ENCODE peak calls at places on chromosomes 3 and 15, in four cellular contexts. W is Calu3, L is lower leg skin, U is endodermal cell. N is an unnamed sample.

GRCh38 chr15:88448991-88449461 is 18.2 kb downstream of the MRPL46 start:
- DNase-seq in W (no peak), L (no peak), U (no peak), N (no peak)

GRCh38 chr3:110414851-110415250 is 656.8 kb upstream of the NECTIN3 start:
- DNase-seq in W (no peak), L (no peak), U (no peak), N (peak; percentile 63)

GRCh38 chr3:38137615-38138346 is 680 bp upstream of the MYD88 start:
- DNase-seq in W (no peak), L (no peak), U (peak; percentile 79), N (peak; percentile 3)

GRCh38 chr3:192187485-192188051 is 539.8 kb downstream of the FGF12 start:
- DNase-seq in W (no peak), L (no peak), U (no peak), N (no peak)

GRCh38 chr15:62880278-62880677 is 162.3 kb upstream of the TPM1 start:
- DNase-seq in W (no peak), L (no peak), U (no peak), N (peak; percentile 91)

GRCh38 chr3:23987376-23987775 is 42.3 kb downstream of the NR1D2 start:
- DNase-seq in W (no peak), L (no peak), U (no peak), N (no peak)

GRCh38 chr3:52493232-52494017 is 1.7 kb upstream of the STAB1 start:
- DNase-seq in W (no peak), L (no peak), U (no peak), N (no peak)

GRCh38 chr15:40894689-40895308 is 549 bp downstream of the VPS18 start:
- DNase-seq in W (peak; percentile 61), L (no peak), U (peak; percentile 92), N (peak; percentile 85)

GRCh38 chr3:134356411-134357040 is 17.7 kb downstream of the AMOTL2 start:
- DNase-seq in W (no peak), L (no peak), U (peak; percentile 50), N (no peak)

GRCh38 chr3:149437710-149438109 is 36.8 kb upstream of the TM4SF4 start:
- DNase-seq in W (no peak), L (no peak), U (no peak), N (no peak)

GRCh38 chr3:23612296-23612891 is 193.4 kb upstream of the UBE2E1 start:
- DNase-seq in W (no peak), L (no peak), U (peak; percentile 69), N (no peak)

GRCh38 chr3:19931180-19931692 is 2.8 kb downstream of the EFHB start:
- DNase-seq in W (no peak), L (no peak), U (no peak), N (no peak)

GRCh38 chr3:100781311-100781710 is 72.0 kb downstream of the TFG start:
- DNase-seq in W (no peak), L (no peak), U (no peak), N (no peak)

GRCh38 chr15:29815000-29815704 is 7.1 kb downstream of the TJP1 start:
- DNase-seq in W (no peak), L (no peak), U (peak; percentile 43), N (no peak)

GRCh38 chr15:78452485-78452884 is 14.5 kb downstream of the IREB2 start:
- DNase-seq in W (no peak), L (no peak), U (no peak), N (no peak)

GRCh38 chr15:69193948-69194827 is 33.8 kb downstream of the GLCE start:
- DNase-seq in W (no peak), L (no peak), U (no peak), N (peak; percentile 53)

GRCh38 chr15:63048986-63049665 is 6.6 kb downstream of the TPM1 start:
- DNase-seq in W (peak; percentile 74), L (peak; percentile 40), U (peak; percentile 80), N (peak; percentile 58)

GRCh38 chr3:127404614-127405598 is 117.1 kb upstream of the PRR20G start:
- DNase-seq in W (no peak), L (no peak), U (peak; percentile 44), N (no peak)

GRCh38 chr3:161081675-161082462 is 23.3 kb downstream of the B3GALNT1 start:
- DNase-seq in W (no peak), L (no peak), U (no peak), N (peak; percentile 22)

GRCh38 chr3:52685705-52686691 is at the start of the genes GNL3 and PBRM1:
- DNase-seq in W (peak; percentile 91), L (peak; percentile 91), U (peak; percentile 97), N (peak; percentile 96)

GRCh38 chr3:105480771-105481170 is 114.1 kb downstream of the ALCAM start:
- DNase-seq in W (no peak), L (no peak), U (no peak), N (no peak)

GRCh38 chr3:126125341-126125740 is 41.4 kb upstream of the SLC41A3 start:
- DNase-seq in W (no peak), L (no peak), U (no peak), N (no peak)

GRCh38 chr3:19898725-19899124 is 35.3 kb downstream of the EFHB start:
- DNase-seq in W (no peak), L (no peak), U (no peak), N (no peak)

GRCh38 chr15:99086327-99086667 is 18.6 kb upstream of the SYNM start:
- DNase-seq in W (no peak), L (no peak), U (no peak), N (no peak)

GRCh38 chr3:54965746-54966145 is 37.9 kb upstream of the LRTM1 start:
- DNase-seq in W (no peak), L (no peak), U (no peak), N (peak; percentile 67)

GRCh38 chr3:124097362-124098120 is 105.6 kb upstream of the ROPN1 start:
- DNase-seq in W (no peak), L (no peak), U (no peak), N (no peak)

GRCh38 chr15:73927476-73928240 is 1.4 kb downstream of the LOXL1 start:
- DNase-seq in W (peak; percentile 85), L (no peak), U (peak; percentile 89), N (peak; percentile 45)

GRCh38 chr3:17631617-17632016 is 110.8 kb downstream of the TBC1D5 start:
- DNase-seq in W (no peak), L (no peak), U (no peak), N (peak; percentile 25)

GRCh38 chr3:140358696-140359095 is 319.2 kb upstream of the TRIM42 start:
- DNase-seq in W (no peak), L (no peak), U (peak; percentile 60), N (no peak)

GRCh38 chr3:140384876-140385275 is 293.0 kb upstream of the TRIM42 start:
- DNase-seq in W (no peak), L (no peak), U (peak; percentile 2), N (no peak)

GRCh38 chr3:72152551-72153476 is 367.9 kb upstream of the PROK2 start:
- DNase-seq in W (peak; percentile 22), L (no peak), U (no peak), N (peak; percentile 94)

GRCh38 chr3:123834631-123835030 is 49.5 kb downstream of the MYLK start:
- DNase-seq in W (peak; percentile 16), L (no peak), U (no peak), N (peak; percentile 72)

GRCh38 chr3:187247398-187247797 is 44.1 kb downstream of the MASP1 start:
- DNase-seq in W (no peak), L (no peak), U (no peak), N (peak; percentile 16)

GRCh38 chr3:157611176-157611575 is 108.0 kb upstream of the VEPH1 start:
- DNase-seq in W (no peak), L (no peak), U (no peak), N (no peak)

GRCh38 chr3:46852329-46852720 is 10.9 kb downstream of the MYL3 start:
- DNase-seq in W (no peak), L (no peak), U (no peak), N (no peak)

DNA sequence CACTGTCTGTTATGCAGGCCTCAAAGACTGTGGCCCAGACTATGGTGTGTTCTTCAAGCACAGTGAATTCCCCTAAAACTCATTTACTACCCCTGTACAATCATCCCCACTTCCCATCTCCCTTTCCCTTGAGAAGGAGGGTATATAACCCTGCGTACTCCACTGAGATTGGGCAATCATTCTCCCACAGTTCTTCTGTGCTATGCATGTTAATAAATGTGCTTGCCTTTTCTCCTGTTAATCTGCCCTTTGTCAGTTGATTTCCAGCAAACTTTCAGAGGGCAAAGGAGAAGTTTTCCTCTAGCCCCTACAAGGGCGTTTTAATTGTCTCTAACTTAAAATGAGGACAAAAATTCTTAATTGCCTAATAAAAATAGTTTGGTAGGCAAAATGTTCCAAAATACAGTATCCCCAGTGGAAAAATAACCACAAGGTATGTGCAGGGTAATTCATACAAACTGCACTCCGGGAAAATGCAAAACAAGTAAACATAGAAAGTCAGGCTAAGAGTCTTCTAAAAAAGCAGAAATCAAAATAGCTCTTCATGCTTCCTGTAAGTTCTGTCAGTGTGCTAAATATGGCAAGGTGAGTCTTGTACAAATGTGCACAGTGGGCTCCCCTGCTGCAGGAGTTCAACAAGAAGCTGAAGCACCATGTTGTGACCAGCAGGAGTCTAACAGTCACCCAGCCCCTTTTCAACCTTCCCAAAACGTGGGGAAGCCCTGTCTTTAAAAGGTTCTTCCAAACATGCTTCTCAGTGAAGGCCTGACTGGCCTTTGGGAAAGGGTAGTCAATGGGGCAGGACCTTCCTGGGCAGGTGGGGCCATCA is 10.2 kb downstream of the ATP10A start:
- DNase-seq in W (no peak), L (no peak), U (no peak), N (no peak)
- TF ChIP-seq CTCF in W (no peak), L (no peak), U (peak; percentile 32), N (no peak)

GRCh38 chr3:35966629-35967464 is 327.5 kb downstream of the ARPP21 start:
- DNase-seq in W (no peak), L (no peak), U (no peak), N (no peak)
- TF ChIP-seq CTCF in W (no peak), L (no peak), U (peak; percentile 43), N (no peak)

GRCh38 chr3:152270145-152270870 is 1.6 kb downstream of the MBNL1 start:
- DNase-seq in W (no peak), L (no peak), U (peak; percentile 58), N (peak; percentile 56)
- TF ChIP-seq CTCF in W (no peak), L (no peak), U (no peak), N (no peak)

GRCh38 chr3:39383913-39384664 is 919 bp downstream of the SLC25A38 start:
- DNase-seq in W (peak; percentile 97), L (peak; percentile 93), U (peak; percentile 99), N (peak; percentile 94)
- TF ChIP-seq CTCF in W (no peak), L (no peak), U (peak; percentile 15), N (no peak)

DNA sequence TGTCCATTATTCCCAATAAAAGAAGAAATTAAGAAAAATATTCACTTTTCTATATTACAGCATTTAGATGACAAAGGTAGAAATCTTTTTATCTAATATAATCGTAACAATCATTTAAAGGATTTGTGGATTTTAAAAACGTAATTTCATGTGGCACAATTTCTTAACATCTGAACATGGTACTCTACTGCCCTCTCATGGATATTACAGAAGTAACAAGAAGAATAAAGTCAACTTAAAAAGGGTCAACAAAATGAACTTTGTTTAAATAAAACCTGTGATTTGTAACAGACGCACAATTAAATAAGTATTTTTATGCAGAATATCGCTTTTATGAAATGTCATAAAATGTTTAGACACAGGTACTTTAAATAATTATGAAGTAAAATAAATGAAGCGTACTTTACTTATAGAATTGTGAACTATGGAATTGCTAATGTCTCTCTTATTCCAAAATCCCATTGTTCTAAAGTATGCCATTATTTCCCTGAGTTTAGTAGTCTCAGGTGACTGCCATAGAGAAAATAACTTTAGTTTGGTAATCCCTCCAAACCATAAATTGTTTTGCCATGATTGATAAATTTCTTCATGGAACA is 366.8 kb upstream of the ZNF385D start:
- DNase-seq in W (no peak), L (no peak), U (no peak), N (peak; percentile 59)
- TF ChIP-seq CTCF in W (peak; percentile 27), L (no peak), U (peak; percentile 84), N (peak; percentile 49)